ENCODE peak calls at places on chromosomes 11 and 22, in six cellular contexts. F is body of pancreas; V is occipital lobe; G is activated CD4-positive, alpha-beta T cell treated with anti-CD3 and anti-CD28 coated beads for 48 hours; Y is activated T-cell treated with anti-CD3 and anti-CD28 coated beads for 1 hour; K is AG10803. A is an unnamed sample.

GRCh38 chr11:72658989-72659640 is 15.1 kb downstream of the PDE2A start:
- DNase-seq in G (no peak), Y (no peak), K (no peak), V (no peak), F (no peak), A (no peak)

GRCh38 chr22:47095395-47096122 is 333.1 kb downstream of the TBC1D22A start:
- DNase-seq in V (no peak), G (no peak), K (no peak), Y (no peak), F (no peak), A (no peak)

GRCh38 chr22:37659066-37659896 is 758 bp downstream of the PDXP start:
- DNase-seq in F (peak), Y (no peak), V (no peak), K (no peak), G (no peak), A (peak)

GRCh38 chr11:86427441-86427840 is 52.8 kb downstream of the CCDC81 start:
- DNase-seq in Y (no peak), V (no peak), F (no peak), K (no peak), G (no peak), A (no peak)

GRCh38 chr11:75582935-75583709 is 21.1 kb downstream of the SERPINH1 start:
- DNase-seq in G (peak), K (peak), Y (no peak), F (peak), V (no peak), A (peak)

GRCh38 chr22:32660292-32660691 is 141.2 kb upstream of the TIMP3 start:
- DNase-seq in K (peak), Y (peak), G (peak), F (peak), V (no peak), A (peak)

GRCh38 chr11:124754710-124755109 is 2.7 kb upstream of the VSIG2 start:
- DNase-seq in K (no peak), G (no peak), Y (no peak), F (no peak), V (no peak), A (no peak)

GRCh38 chr11:36296925-36297604 is 977 bp downstream of the PRR5L start:
- DNase-seq in G (no peak), V (no peak), F (peak), Y (no peak), K (peak), A (no peak)

GRCh38 chr22:38271101-38271500 is 1.7 kb downstream of the TMEM184B start:
- DNase-seq in F (no peak), G (no peak), V (no peak), K (no peak), Y (no peak), A (no peak)

GRCh38 chr11:58771458-58771855 is 39.7 kb upstream of the GLYAT start:
- DNase-seq in K (no peak), G (no peak), V (no peak), Y (no peak), F (no peak), A (no peak)

GRCh38 chr22:35437038-35437437 is 37.1 kb downstream of the MCM5 start:
- DNase-seq in F (no peak), G (peak), K (no peak), V (no peak), Y (no peak), A (no peak)

GRCh38 chr11:121473064-121473777 is 20.5 kb upstream of the SORL1-AS1 start:
- DNase-seq in V (peak), F (peak), K (peak), G (no peak), Y (no peak), A (no peak)

GRCh38 chr11:32374261-32374711 is 61.1 kb downstream of the WT1 start:
- DNase-seq in K (peak), Y (no peak), F (peak), V (no peak), G (peak), A (no peak)

GRCh38 chr11:45073575-45074225 is 72.7 kb upstream of the PRDM11 start:
- DNase-seq in F (no peak), G (no peak), Y (no peak), K (no peak), V (no peak), A (no peak)

GRCh38 chr11:102914238-102915043 is 39.7 kb upstream of the MMP12 start:
- DNase-seq in K (peak), V (no peak), Y (no peak), G (peak), F (peak), A (no peak)

GRCh38 chr11:69711824-69712801 is 8.3 kb upstream of the FGF19 start:
- DNase-seq in Y (no peak), K (no peak), F (no peak), V (no peak), G (peak), A (no peak)

GRCh38 chr22:49406879-49407587 is 420.6 kb downstream of the BRD1 start:
- DNase-seq in Y (no peak), K (no peak), V (no peak), F (no peak), G (no peak), A (no peak)

GRCh38 chr22:37018815-37019308 is 385 bp downstream of the TST start:
- DNase-seq in V (no peak), F (peak), Y (no peak), G (no peak), K (peak), A (no peak)

GRCh38 chr22:37623075-37624016 is 14.7 kb downstream of the GGA1 start:
- DNase-seq in G (peak), V (no peak), Y (peak), K (peak), F (peak), A (peak)

GRCh38 chr11:15232496-15232895 is 117.8 kb downstream of the INSC start:
- DNase-seq in F (no peak), G (no peak), K (no peak), V (no peak), Y (no peak), A (no peak)

GRCh38 chr22:49934891-49935557 is 16.6 kb downstream of the CRELD2 start:
- DNase-seq in F (peak), V (no peak), G (peak), K (peak), Y (peak), A (peak)

GRCh38 chr11:64516226-64516625 is 74.8 kb upstream of the SLC22A12 start:
- DNase-seq in G (peak), F (no peak), V (no peak), Y (no peak), K (no peak), A (no peak)

GRCh38 chr22:25622011-25622410 is 57.5 kb downstream of the GRK3 start:
- DNase-seq in G (no peak), V (no peak), F (no peak), K (peak), Y (no peak), A (no peak)

GRCh38 chr11:121614661-121615240 is 162.0 kb upstream of the SORL1-AS1 start:
- DNase-seq in G (no peak), K (no peak), V (no peak), F (no peak), Y (no peak), A (no peak)

GRCh38 chr22:45688606-45689080 is 17.0 kb downstream of the ATXN10 start:
- DNase-seq in V (no peak), G (no peak), F (peak), K (peak), Y (no peak), A (no peak)

GRCh38 chr22:40728731-40729189 is 49.5 kb downstream of the MCHR1 start:
- DNase-seq in G (peak), F (no peak), V (no peak), Y (peak), K (peak), A (peak)

GRCh38 chr11:12598330-12599256 is 75.6 kb upstream of the TEAD1 start:
- DNase-seq in Y (no peak), F (no peak), V (no peak), K (peak), G (no peak), A (no peak)

GRCh38 chr11:86571273-86571948 is 101.0 kb downstream of the ME3 start:
- DNase-seq in G (no peak), Y (no peak), K (no peak), V (no peak), F (no peak), A (no peak)

GRCh38 chr11:72743321-72744221 is 8.6 kb downstream of the ARAP1 start:
- DNase-seq in F (no peak), G (no peak), Y (no peak), V (no peak), K (no peak), A (peak)

GRCh38 chr22:20606041-20606783 is 98.8 kb downstream of the MED15 start:
- DNase-seq in G (peak), Y (peak), K (peak), V (no peak), F (peak), A (peak)

GRCh38 chr22:49088801-49089791 is 738.6 kb downstream of the BRD1 start:
- DNase-seq in G (no peak), K (no peak), Y (no peak), F (no peak), V (no peak), A (no peak)

GRCh38 chr22:49883294-49883640 is 29.6 kb downstream of the ZBED4 start:
- DNase-seq in G (no peak), V (no peak), F (no peak), K (peak), Y (no peak), A (no peak)

GRCh38 chr11:78037056-78037455 is 14.0 kb upstream of the KCTD14 start:
- DNase-seq in Y (no peak), V (no peak), G (no peak), F (peak), K (no peak), A (no peak)

GRCh38 chr11:116509566-116509965 is 263.2 kb downstream of the BUD13 start:
- DNase-seq in K (no peak), Y (no peak), G (no peak), F (no peak), V (no peak), A (no peak)

GRCh38 chr11:7612661-7613393 is 60.5 kb downstream of the CYB5R2 start:
- DNase-seq in K (no peak), V (no peak), G (no peak), F (peak), Y (no peak), A (no peak)

GRCh38 chr11:35303596-35304392 is 115.6 kb downstream of the SLC1A2 start:
- DNase-seq in Y (no peak), V (no peak), G (no peak), F (peak), K (peak), A (no peak)

GRCh38 chr22:45942787-45943493 is 34.0 kb downstream of the WNT7B start:
- DNase-seq in G (no peak), F (no peak), Y (no peak), V (no peak), K (no peak), A (no peak)

A was measured in naive B cell.